ENCODE peak calls at places on chromosome 1, in six cellular contexts. R is GM12892, J is SK-N-SH, P is H1, F is K562, M is HepG2. X is an unnamed sample.

GRCh38 chr1:90386899-90387334 is 330.2 kb downstream of the BARHL2 start:
- DNase-seq in R (no peak), J (no peak), P (no peak), F (no peak), M (no peak), X (no peak)

GRCh38 chr1:39625462-39626273 is 13.8 kb downstream of the HEYL start:
- DNase-seq in R (no peak), J (peak; percentile 60), P (no peak), F (no peak), M (no peak), X (no peak)

GRCh38 chr1:172680733-172681275 is 21.9 kb downstream of the FASLG start:
- DNase-seq in R (no peak), J (no peak), P (no peak), F (no peak), M (no peak), X (no peak)

GRCh38 chr1:211829343-211830054 is 1.1 kb downstream of the LPGAT1 start:
- DNase-seq in R (no peak), J (peak; percentile 78), P (no peak), F (peak; percentile 27), M (peak; percentile 82), X (no peak)

GRCh38 chr1:19342077-19342775 is 30.1 kb downstream of the SLC66A1 start:
- DNase-seq in R (no peak), J (peak; percentile 64), P (no peak), F (no peak), M (no peak), X (no peak)

GRCh38 chr1:201954263-201955008 is 867 bp upstream of the TIMM17A start:
- DNase-seq in R (no peak), J (no peak), P (no peak), F (peak; percentile 32), M (no peak), X (no peak)

GRCh38 chr1:203504400-203505250 is 10.7 kb downstream of the OPTC start:
- DNase-seq in R (peak; percentile 64), J (peak; percentile 86), P (no peak), F (peak; percentile 87), M (peak; percentile 61), X (peak; percentile 65)

GRCh38 chr1:119646521-119647227 is 1.4 kb downstream of the ZNF697 start:
- DNase-seq in R (no peak), J (no peak), P (no peak), F (peak; percentile 26), M (no peak), X (no peak)

GRCh38 chr1:121471517-121471916 is 286.7 kb downstream of the SRGAP2C start:
- DNase-seq in R (no peak), J (no peak), P (no peak), F (no peak), M (no peak), X (no peak)

GRCh38 chr1:228510101-228510850 is 23.1 kb downstream of the RNF187 start:
- DNase-seq in R (no peak), J (no peak), P (no peak), F (no peak), M (no peak), X (no peak)

GRCh38 chr1:227781314-227781930 is 34.1 kb upstream of the PRSS38 start:
- DNase-seq in R (no peak), J (no peak), P (no peak), F (no peak), M (no peak), X (no peak)

GRCh38 chr1:20339811-20340457 is 49.3 kb downstream of the VWA5B1 start:
- DNase-seq in R (no peak), J (peak; percentile 78), P (no peak), F (no peak), M (no peak), X (no peak)

GRCh38 chr1:60037061-60037460 is 36.5 kb downstream of the C1orf87 start:
- DNase-seq in R (no peak), J (no peak), P (no peak), F (no peak), M (no peak), X (no peak)

GRCh38 chr1:52523376-52523775 is 29.5 kb downstream of the TUT4 start:
- DNase-seq in R (no peak), J (no peak), P (no peak), F (no peak), M (no peak), X (no peak)

GRCh38 chr1:76145332-76145731 is 70.8 kb downstream of the ST6GALNAC3 start:
- DNase-seq in R (no peak), J (no peak), P (no peak), F (no peak), M (no peak), X (no peak)

GRCh38 chr1:201461783-201462441 is 7.1 kb downstream of the PHLDA3 start:
- DNase-seq in R (no peak), J (no peak), P (no peak), F (peak; percentile 89), M (peak; percentile 56), X (no peak)

GRCh38 chr1:40848530-40849189 is 13.5 kb downstream of the CITED4 start:
- DNase-seq in R (no peak), J (peak; percentile 77), P (no peak), F (peak; percentile 71), M (peak; percentile 75), X (no peak)

GRCh38 chr1:13543927-13544556 is 30.2 kb upstream of the LRRC38 start:
- DNase-seq in R (no peak), J (peak; percentile 54), P (no peak), F (no peak), M (no peak), X (no peak)

GRCh38 chr1:62196091-62196690 is 1.5 kb downstream of the L1TD1 start:
- DNase-seq in R (no peak), J (peak; percentile 18), P (no peak), F (no peak), M (no peak), X (no peak)

GRCh38 chr1:243293941-243294722 is 38.3 kb downstream of the SDCCAG8 start:
- DNase-seq in R (no peak), J (no peak), P (no peak), F (no peak), M (no peak), X (no peak)

GRCh38 chr1:31531177-31532000 is 44.9 kb upstream of the TINAGL1 start:
- DNase-seq in R (no peak), J (peak; percentile 66), P (no peak), F (no peak), M (no peak), X (no peak)

GRCh38 chr1:48930011-48930410 is 153.3 kb upstream of the BEND5 start:
- DNase-seq in R (no peak), J (no peak), P (no peak), F (no peak), M (no peak), X (no peak)

GRCh38 chr1:47013239-47013638 is 10.2 kb upstream of the CYP4X1 start:
- DNase-seq in R (no peak), J (no peak), P (no peak), F (no peak), M (no peak), X (no peak)

GRCh38 chr1:158285756-158286241 is 3.9 kb upstream of the CD1C start:
- DNase-seq in R (no peak), J (no peak), P (no peak), F (no peak), M (no peak), X (no peak)

GRCh38 chr1:44630116-44630515 is 44.2 kb downstream of the TMEM53 start:
- DNase-seq in R (no peak), J (no peak), P (no peak), F (no peak), M (no peak), X (no peak)

GRCh38 chr1:53376742-53377437 is 49.0 kb upstream of the LRP8 start:
- DNase-seq in R (no peak), J (no peak), P (no peak), F (no peak), M (no peak), X (no peak)

DNA sequence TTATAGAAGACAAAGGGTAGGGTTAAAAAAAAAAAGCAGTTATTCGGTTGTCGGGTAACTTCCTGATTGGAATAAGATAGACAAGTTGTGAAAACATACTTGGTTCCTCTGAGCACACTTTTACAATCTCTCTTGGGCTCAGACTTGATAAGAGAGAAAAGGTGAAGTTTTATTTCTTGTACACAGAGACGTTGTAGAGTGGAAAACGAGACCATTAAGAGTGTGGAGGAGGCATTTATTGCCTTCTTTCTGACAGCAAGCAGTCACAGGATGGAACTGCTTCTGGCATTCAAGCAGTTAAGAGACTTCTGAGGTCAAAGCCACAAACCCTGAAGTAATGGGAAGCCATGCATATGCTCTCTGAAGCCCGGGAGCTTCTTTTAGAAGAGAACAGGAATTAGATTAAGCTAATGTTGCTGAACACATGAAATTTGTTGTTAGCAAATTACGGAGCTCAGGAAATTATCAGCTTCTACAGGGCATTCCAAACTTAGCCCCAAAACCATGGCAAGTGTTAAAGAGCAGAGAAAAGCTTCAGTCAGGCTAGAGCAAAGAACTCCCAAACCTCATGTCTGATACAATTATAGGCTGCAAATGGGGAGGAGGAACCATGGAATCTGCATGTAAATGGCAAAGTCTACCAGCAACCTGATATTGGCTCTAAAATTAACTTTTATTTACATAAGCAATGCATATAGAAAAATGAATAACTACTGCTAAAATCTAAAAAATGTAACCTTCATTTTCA is 26.0 kb downstream of the S1PR1 start:
- DNase-seq in R (no peak), J (no peak), P (no peak), F (no peak), M (no peak), X (no peak)
- TF ChIP-seq TAF1 in R (no peak), J (no peak), P (no peak), F (no peak), M (no peak), X (no peak)

GRCh38 chr1:10189659-10190058 is 20.7 kb upstream of the KIF1B start:
- DNase-seq in R (peak; percentile 21), J (no peak), P (no peak), F (no peak), M (no peak), X (no peak)
- TF ChIP-seq TAF1 in R (no peak), J (no peak), P (no peak), F (no peak), M (no peak), X (no peak)

DNA sequence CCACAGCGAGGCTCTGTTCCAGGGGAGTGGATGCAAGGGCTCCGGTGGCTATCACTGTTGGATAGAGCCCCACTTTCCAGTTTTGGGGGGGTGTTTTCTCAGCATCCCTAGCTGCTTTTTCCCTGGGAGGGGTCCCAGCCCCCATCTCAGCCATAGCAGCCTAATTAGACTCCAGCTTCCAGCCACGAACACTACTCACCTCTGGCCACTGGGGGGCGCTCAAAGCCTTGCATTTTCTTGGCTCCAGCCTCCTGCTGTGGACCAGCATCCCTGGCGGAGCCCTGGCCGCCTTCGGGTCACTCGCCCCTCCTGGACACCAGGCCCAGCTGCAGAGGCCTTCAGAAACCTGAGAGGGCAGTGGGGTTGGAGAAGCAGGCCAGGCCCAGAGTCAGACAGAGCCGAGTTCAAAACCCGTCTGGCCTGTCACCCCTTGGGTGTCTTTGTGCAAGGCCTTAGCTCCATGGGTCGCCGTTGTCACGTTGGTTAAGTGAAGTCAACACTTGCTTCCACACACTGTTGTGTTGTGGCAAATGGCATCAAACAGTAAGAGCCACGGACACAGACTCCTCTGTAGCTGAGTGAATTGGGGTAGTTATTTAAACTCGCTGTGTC is 93.5 kb upstream of the ACTL8 start:
- DNase-seq in R (peak; percentile 82), J (peak; percentile 93), P (peak; percentile 10), F (peak; percentile 89), M (peak; percentile 41), X (peak; percentile 88)
- TF ChIP-seq TAF1 in R (no peak), J (no peak), P (no peak), F (no peak), M (no peak), X (no peak)

DNA sequence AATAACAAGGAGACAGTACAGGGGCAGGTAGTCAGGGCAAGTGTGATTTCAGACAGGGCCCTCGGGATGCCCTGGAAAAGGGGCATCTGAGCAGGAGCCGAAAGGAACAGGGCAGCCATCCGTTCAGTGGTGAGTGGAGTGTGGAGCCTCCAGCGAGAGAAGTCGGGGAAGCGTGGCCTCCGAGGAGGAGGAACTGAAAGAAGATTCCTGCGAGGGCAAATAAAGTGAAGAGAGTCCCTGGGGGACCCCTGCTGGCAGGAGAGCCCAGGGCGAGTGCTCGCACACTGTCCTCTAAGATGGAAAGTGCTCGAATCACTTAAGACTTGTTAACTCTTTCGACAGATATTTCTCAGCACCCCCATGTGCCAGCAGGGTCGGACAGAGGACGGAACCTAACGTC is 3.5 kb upstream of the UTS2 start:
- DNase-seq in R (no peak), J (no peak), P (no peak), F (no peak), M (peak; percentile 18), X (no peak)
- TF ChIP-seq TAF1 in R (no peak), J (no peak), P (no peak), F (no peak), M (no peak), X (no peak)